ENCODE peak calls at places on chromosomes 1 and 21, in four cellular contexts. S, P, R and U are unnamed samples.

GRCh38 chr1:203450541-203451149 is 25.0 kb upstream of the PRELP start:
- DNase-seq in S (no peak), P (no peak), R (no peak), U (no peak)

GRCh38 chr1:234533034-234533571 is 54.1 kb upstream of the TARBP1 start:
- DNase-seq in S (no peak), P (no peak), R (no peak), U (no peak)

GRCh38 chr1:245441699-245442098 is 286.9 kb downstream of the KIF26B start:
- DNase-seq in S (no peak), P (no peak), R (no peak), U (no peak)

GRCh38 chr21:36092676-36093075 is 22.9 kb downstream of the CBR1 start:
- DNase-seq in S (no peak), P (no peak), R (no peak), U (no peak)

GRCh38 chr1:185480545-185480944 is 163.5 kb upstream of the IVNS1ABP start:
- DNase-seq in S (no peak), P (no peak), R (no peak), U (no peak)

GRCh38 chr1:165632491-165632890 is 1.5 kb downstream of the MGST3 start:
- DNase-seq in S (no peak), P (no peak), R (no peak), U (no peak)

GRCh38 chr1:7369866-7370265 is 401.2 kb upstream of the VAMP3 start:
- DNase-seq in S (no peak), P (no peak), R (no peak), U (no peak)

GRCh38 chr1:58324551-58324950 is 222.0 kb downstream of the OMA1 start:
- DNase-seq in S (no peak), P (peak), R (no peak), U (no peak)

GRCh38 chr1:16167331-16168143 is 11.7 kb upstream of the EPHA2 start:
- DNase-seq in S (peak), P (no peak), R (no peak), U (peak)

GRCh38 chr1:244361764-244362473 is 89.8 kb downstream of the ADSS2 start:
- DNase-seq in S (no peak), P (no peak), R (no peak), U (no peak)
- TF ChIP-seq SPI1 in S (no peak), P (no peak), R (no peak), U (no peak)

GRCh38 chr1:9451086-9451485 is 88.2 kb upstream of the SLC25A33 start:
- DNase-seq in S (no peak), P (peak), R (no peak), U (no peak)

GRCh38 chr1:9449976-9450696 is 89.1 kb upstream of the SLC25A33 start:
- DNase-seq in S (no peak), P (no peak), R (no peak), U (no peak)

GRCh38 chr1:9448132-9449105 is 90.8 kb upstream of the SLC25A33 start:
- DNase-seq in S (no peak), P (no peak), R (no peak), U (no peak)

GRCh38 chr1:9447215-9447960 is 91.9 kb upstream of the SLC25A33 start:
- DNase-seq in S (no peak), P (no peak), R (no peak), U (no peak)

DNA sequence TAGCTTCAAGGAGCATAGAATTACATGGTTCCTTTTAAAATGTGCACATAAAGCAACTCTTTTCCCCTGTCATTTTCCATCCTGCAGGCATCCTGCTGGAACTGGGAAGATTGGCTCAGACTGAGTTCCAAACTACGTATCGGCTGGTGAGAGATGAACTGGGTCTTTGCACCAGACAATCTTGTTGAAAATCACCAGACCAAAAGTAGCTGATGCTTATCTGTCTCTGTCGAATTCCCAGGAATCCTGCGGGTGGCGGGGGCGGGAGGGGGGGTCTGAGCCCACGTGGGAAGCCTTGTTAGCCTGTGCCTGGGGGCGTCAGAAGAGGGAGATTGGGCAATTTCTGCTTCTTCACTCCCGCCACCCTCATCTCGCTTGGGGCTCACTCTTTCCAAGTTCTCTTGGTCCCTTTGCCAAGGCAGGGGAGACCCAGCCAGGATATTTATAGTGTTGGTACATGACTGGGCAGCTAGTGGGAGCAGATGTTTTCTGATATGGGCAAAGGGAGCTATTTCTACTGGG is 90.1 kb upstream of the SLC25A33 start:
- DNase-seq in S (no peak), P (no peak), R (no peak), U (no peak)
- TF ChIP-seq POLR2AphosphoS5 in S (no peak), P (no peak), R (no peak), U (no peak)

GRCh38 chr1:37999434-38000232 is 5.7 kb downstream of the FHL3 start:
- DNase-seq in S (peak), P (peak), R (no peak), U (no peak)
- TF ChIP-seq SPI1 in S (peak), P (peak), R (no peak), U (no peak)

GRCh38 chr1:232267092-232267836 is 362.7 kb downstream of the SIPA1L2 start:
- DNase-seq in S (no peak), P (no peak), R (no peak), U (no peak)
- TF ChIP-seq POLR2AphosphoS5 in S (no peak), P (no peak), R (no peak), U (no peak)